ENCODE peak calls at places on chromosomes 4 and X, in nine cellular contexts. F is A549, V is GM23248, R is retinal pigment epithelial cell, T is fibroblast of pulmonary artery, G is skeletal muscle cell, K is AG10803, Y is lung, N is neural progenitor cell. H is an unnamed sample.

GRCh38 chrX:32150141-32150540 is 1061.2 kb downstream of the DMD start:
- DNase-seq in F (no peak), V (no peak), R (no peak), T (no peak), G (no peak), K (no peak), Y (no peak), N (no peak), H (no peak)

GRCh38 chrX:153647461-153648357 is 706 bp downstream of the DUSP9 start:
- DNase-seq in F (no peak), V (peak), R (no peak), T (no peak), G (no peak), K (no peak), Y (no peak), N (peak), H (no peak)

GRCh38 chr4:917466-917865 is 14.7 kb downstream of the GAK start:
- DNase-seq in F (no peak), V (no peak), R (no peak), T (no peak), G (no peak), K (no peak), Y (no peak), N (no peak), H (no peak)

GRCh38 chrX:10017866-10018265 is 50.7 kb downstream of the CLDN34 start:
- DNase-seq in F (peak), V (peak), R (no peak), T (peak), G (peak), K (peak), Y (no peak), N (no peak), H (no peak)

GRCh38 chrX:13432776-13433605 is 113.1 kb upstream of the ATXN3L start:
- DNase-seq in F (no peak), V (peak), R (no peak), T (peak), G (peak), K (peak), Y (no peak), N (no peak), H (no peak)

GRCh38 chrX:133749370-133749769 is 236.0 kb downstream of the GPC3 start:
- DNase-seq in F (no peak), V (no peak), R (no peak), T (no peak), G (no peak), K (no peak), Y (no peak), N (no peak), H (no peak)

GRCh38 chr4:88070031-88070430 is 62.6 kb downstream of the PKD2 start:
- DNase-seq in F (no peak), V (no peak), R (no peak), T (no peak), G (no peak), K (no peak), Y (no peak), N (no peak), H (no peak)

GRCh38 chrX:138886769-138887168 is 175.3 kb upstream of the FGF13 start:
- DNase-seq in F (no peak), V (peak), R (no peak), T (no peak), G (no peak), K (no peak), Y (no peak), N (no peak), H (peak)

GRCh38 chrX:69597399-69597798 is 18.5 kb upstream of the EDA start:
- DNase-seq in F (no peak), V (no peak), R (no peak), T (peak), G (no peak), K (no peak), Y (no peak), N (no peak), H (no peak)

GRCh38 chr4:133995243-133995960 is 206.2 kb downstream of the PABPC4L start:
- DNase-seq in F (no peak), V (no peak), R (no peak), T (no peak), G (no peak), K (no peak), Y (no peak), N (no peak), H (no peak)

GRCh38 chr4:17957689-17958088 is 63.9 kb downstream of the LCORL start:
- DNase-seq in F (no peak), V (peak), R (no peak), T (no peak), G (no peak), K (no peak), Y (no peak), N (no peak), H (peak)

GRCh38 chr4:69830529-69831269 is 29.2 kb downstream of the SULT1E1 start:
- DNase-seq in F (peak), V (peak), R (no peak), T (peak), G (peak), K (peak), Y (no peak), N (no peak), H (peak)

GRCh38 chr4:186161138-186161537 is 30.2 kb upstream of the CYP4V2 start:
- DNase-seq in F (no peak), V (no peak), R (no peak), T (no peak), G (no peak), K (no peak), Y (no peak), N (no peak), H (no peak)

GRCh38 chr4:184441461-184442392 is 32.6 kb downstream of the IRF2 start:
- DNase-seq in F (no peak), V (peak), R (no peak), T (peak), G (no peak), K (peak), Y (no peak), N (no peak), H (no peak)

GRCh38 chr4:3817561-3817960 is 51.4 kb downstream of the ADRA2C start:
- DNase-seq in F (no peak), V (no peak), R (no peak), T (no peak), G (no peak), K (no peak), Y (no peak), N (no peak), H (no peak)

GRCh38 chr4:28879900-28880299 is 1840.3 kb upstream of the PCDH7 start:
- DNase-seq in F (no peak), V (no peak), R (no peak), T (no peak), G (no peak), K (no peak), Y (no peak), N (no peak), H (no peak)

GRCh38 chr4:100098011-100098545 is 92.2 kb downstream of the DDIT4L start:
- DNase-seq in F (no peak), V (no peak), R (no peak), T (no peak), G (no peak), K (no peak), Y (no peak), N (peak), H (no peak)

GRCh38 chrX:143873343-143873742 is 10.5 kb upstream of the UBE2NL start:
- DNase-seq in F (no peak), V (peak), R (no peak), T (peak), G (no peak), K (peak), Y (no peak), N (no peak), H (no peak)

GRCh38 chr4:122746485-122746965 is 14.0 kb downstream of the BBS12 start:
- DNase-seq in F (no peak), V (peak), R (no peak), T (peak), G (no peak), K (no peak), Y (no peak), N (no peak), H (no peak)

GRCh38 chrX:54043084-54043483 is 1.2 kb downstream of the PHF8 start:
- DNase-seq in F (no peak), V (peak), R (no peak), T (no peak), G (no peak), K (no peak), Y (no peak), N (no peak), H (no peak)

GRCh38 chrX:12579311-12579710 is 211.9 kb upstream of the PRPS2 start:
- DNase-seq in F (no peak), V (no peak), R (no peak), T (no peak), G (no peak), K (no peak), Y (no peak), N (no peak), H (no peak)

GRCh38 chrX:38028300-38028699 is 21.9 kb downstream of the SYTL5 start:
- DNase-seq in F (no peak), V (no peak), R (no peak), T (no peak), G (no peak), K (no peak), Y (no peak), N (no peak), H (no peak)

GRCh38 chr4:8666581-8666980 is 74.0 kb downstream of the CPZ start:
- DNase-seq in F (no peak), V (no peak), R (no peak), T (no peak), G (no peak), K (no peak), Y (no peak), N (no peak), H (no peak)

GRCh38 chr4:43337707-43338106 is 445.2 kb downstream of the GRXCR1 start:
- DNase-seq in F (no peak), V (peak), R (no peak), T (peak), G (no peak), K (peak), Y (no peak), N (no peak), H (no peak)

GRCh38 chr4:47668810-47669408 is 169.0 kb downstream of the CORIN start:
- DNase-seq in F (peak), V (peak), R (peak), T (peak), G (no peak), K (peak), Y (no peak), N (peak), H (no peak)

GRCh38 chr4:7191546-7192251 is 639 bp upstream of the SORCS2 start:
- DNase-seq in F (no peak), V (no peak), R (no peak), T (no peak), G (no peak), K (no peak), Y (no peak), N (no peak), H (no peak)

GRCh38 chrX:141714680-141715079 is 16.1 kb upstream of the SPANXD start:
- DNase-seq in F (no peak), V (no peak), R (no peak), T (no peak), G (no peak), K (no peak), Y (no peak), N (no peak), H (no peak)

GRCh38 chr4:25760518-25761157 is 102.2 kb downstream of the SEL1L3 start:
- DNase-seq in F (no peak), V (peak), R (no peak), T (peak), G (peak), K (peak), Y (no peak), N (no peak), H (no peak)

GRCh38 chr4:48958582-48958981 is 27.5 kb upstream of the CWH43 start:
- DNase-seq in F (no peak), V (no peak), R (no peak), T (no peak), G (no peak), K (no peak), Y (no peak), N (no peak), H (no peak)

GRCh38 chr4:78222575-78223186 is 165.6 kb downstream of the FRAS1 start:
- DNase-seq in F (no peak), V (no peak), R (no peak), T (no peak), G (no peak), K (no peak), Y (no peak), N (peak), H (no peak)

GRCh38 chr4:177064724-177065394 is 244.8 kb upstream of the NEIL3 start:
- DNase-seq in F (peak), V (no peak), R (no peak), T (no peak), G (peak), K (no peak), Y (no peak), N (no peak), H (no peak)

GRCh38 chrX:85018471-85018870 is 14.8 kb downstream of the APOOL start:
- DNase-seq in F (no peak), V (no peak), R (no peak), T (no peak), G (no peak), K (no peak), Y (no peak), N (no peak), H (no peak)

GRCh38 chr4:56958111-56958517 is 19.3 kb downstream of the NOA1 start:
- DNase-seq in F (peak), V (peak), R (no peak), T (peak), G (peak), K (peak), Y (peak), N (no peak), H (peak)

GRCh38 chr4:66372706-66373105 is 702.4 kb upstream of the EPHA5 start:
- DNase-seq in F (no peak), V (no peak), R (no peak), T (peak), G (no peak), K (no peak), Y (no peak), N (no peak), H (no peak)

GRCh38 chr4:110515676-110516075 is 39.7 kb downstream of the ENPEP start:
- DNase-seq in F (peak), V (no peak), R (no peak), T (no peak), G (no peak), K (no peak), Y (no peak), N (no peak), H (no peak)
- H3K4me3 ChIP-seq in F (peak), V (no peak), R (no peak), T (peak), G (no peak), K (no peak), Y (no peak), N (no peak), H (no peak)

DNA sequence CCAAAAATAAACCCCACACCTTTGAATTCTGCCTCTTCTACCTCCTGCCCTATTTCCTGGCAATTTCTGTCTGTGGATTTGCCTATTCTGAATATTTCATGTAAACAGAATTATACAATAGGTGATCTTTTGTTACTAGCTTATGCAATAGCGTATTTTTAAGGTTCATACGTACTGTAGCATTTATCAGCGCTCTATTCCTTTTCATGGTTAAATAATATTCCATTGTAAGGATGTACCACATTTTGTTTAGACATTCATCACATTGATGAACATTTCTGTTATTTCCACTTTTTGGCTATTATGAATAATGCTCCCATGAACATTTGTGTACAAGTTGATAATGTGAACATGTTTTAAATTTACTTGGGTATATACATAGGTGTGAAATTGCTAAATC is 780.4 kb upstream of the MAGEB2 start:
- DNase-seq in F (no peak), V (no peak), R (no peak), T (no peak), G (no peak), K (no peak), Y (no peak), N (no peak), H (no peak)
- H3K4me3 ChIP-seq in F (no peak), V (no peak), R (no peak), T (no peak), G (no peak), K (no peak), Y (no peak), N (no peak), H (no peak)

GRCh38 chrX:73446831-73447230 is at the start of gene CDX4:
- DNase-seq in F (no peak), V (no peak), R (no peak), T (no peak), G (no peak), K (no peak), Y (no peak), N (no peak), H (no peak)

GRCh38 chrX:73448379-73448778 is 1.5 kb downstream of the CDX4 start:
- DNase-seq in F (no peak), V (peak), R (no peak), T (no peak), G (no peak), K (no peak), Y (no peak), N (peak), H (no peak)

GRCh38 chrX:73447311-73447794 is 500 bp downstream of the CDX4 start:
- DNase-seq in F (no peak), V (no peak), R (no peak), T (no peak), G (no peak), K (no peak), Y (no peak), N (peak), H (no peak)
- H3K4me3 ChIP-seq in F (no peak), V (no peak), R (no peak), T (no peak), G (no peak), K (no peak), Y (no peak), N (peak), H (no peak)

GRCh38 chrX:46959985-46960700 is 47.9 kb downstream of the JADE3 start:
- DNase-seq in F (no peak), V (peak), R (no peak), T (no peak), G (no peak), K (no peak), Y (no peak), N (no peak), H (no peak)

GRCh38 chrX:46959101-46959500 is 46.9 kb downstream of the JADE3 start:
- DNase-seq in F (no peak), V (no peak), R (no peak), T (peak), G (no peak), K (no peak), Y (no peak), N (no peak), H (no peak)

GRCh38 chrX:46961574-46962279 is 49.5 kb downstream of the JADE3 start:
- DNase-seq in F (no peak), V (no peak), R (no peak), T (no peak), G (no peak), K (no peak), Y (no peak), N (peak), H (no peak)

GRCh38 chrX:46957299-46957698 is 45.1 kb downstream of the JADE3 start:
- DNase-seq in F (peak), V (no peak), R (peak), T (no peak), G (no peak), K (no peak), Y (no peak), N (no peak), H (no peak)

DNA sequence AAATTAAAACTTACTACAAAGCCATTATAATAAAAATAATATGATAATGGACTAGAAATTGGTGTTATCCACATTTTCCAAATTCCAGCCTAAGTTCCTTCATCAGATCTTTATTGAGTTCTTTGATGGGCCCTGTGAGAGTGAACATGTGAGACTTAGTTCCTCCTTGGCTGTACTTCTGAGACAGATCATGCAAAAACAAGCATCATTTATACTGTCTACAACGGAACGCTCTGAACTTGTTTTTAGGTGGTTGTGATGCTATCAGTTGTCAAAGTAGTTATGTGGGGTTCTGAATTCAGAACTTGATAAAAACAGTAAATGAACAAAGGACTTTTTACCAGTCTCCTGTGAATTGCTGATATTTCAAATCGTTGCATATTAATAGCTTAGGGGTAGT is 48.9 kb downstream of the JADE3 start:
- DNase-seq in F (no peak), V (no peak), R (no peak), T (no peak), G (no peak), K (no peak), Y (no peak), N (no peak), H (no peak)
- H3K4me3 ChIP-seq in F (no peak), V (no peak), R (no peak), T (no peak), G (no peak), K (no peak), Y (no peak), N (no peak), H (no peak)

DNA sequence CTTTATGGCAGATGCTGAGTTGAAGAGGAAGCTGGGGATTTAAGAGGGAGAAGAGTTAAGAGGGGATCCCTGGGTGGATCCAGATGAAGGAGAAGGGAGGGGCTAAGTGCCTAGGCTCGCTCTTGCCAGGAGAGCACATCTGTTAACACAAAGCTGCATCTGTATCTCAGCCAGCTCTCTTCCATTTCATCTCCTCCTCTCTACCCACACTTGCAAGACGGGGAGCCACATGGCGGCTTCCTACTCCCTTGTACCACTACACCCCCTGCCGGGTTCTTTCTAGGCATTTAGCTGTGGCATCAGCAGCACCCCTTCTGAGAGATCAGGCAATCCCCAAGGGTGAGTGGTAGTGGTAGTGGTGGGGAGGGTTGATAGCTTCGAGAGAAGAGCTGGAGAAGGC is 73.4 kb downstream of the RTL9 start:
- DNase-seq in F (no peak), V (no peak), R (no peak), T (no peak), G (no peak), K (no peak), Y (no peak), N (no peak), H (no peak)
- H3K4me3 ChIP-seq in F (no peak), V (no peak), R (no peak), T (no peak), G (no peak), K (no peak), Y (no peak), N (no peak), H (no peak)

DNA sequence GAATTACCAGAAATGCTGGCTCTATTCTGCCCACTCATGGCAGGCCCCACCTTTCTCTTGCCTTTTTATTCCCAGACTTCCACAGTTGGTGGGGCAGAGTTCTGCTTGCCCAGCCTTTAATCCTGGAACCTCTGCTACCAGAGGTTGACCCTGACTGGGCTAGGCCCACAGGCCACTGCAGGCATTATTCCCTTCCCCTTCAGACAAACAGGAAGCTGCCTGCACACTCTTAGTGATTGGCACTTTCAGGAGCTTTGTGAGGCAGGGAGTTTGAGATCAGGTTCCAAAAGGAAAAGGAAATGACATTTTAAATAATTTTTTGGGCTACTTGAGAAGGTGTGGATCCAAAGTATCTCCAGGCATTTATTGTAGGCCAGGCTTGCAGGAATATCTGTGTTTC is 18.8 kb downstream of the MSN start:
- DNase-seq in F (no peak), V (no peak), R (no peak), T (no peak), G (no peak), K (no peak), Y (no peak), N (no peak), H (no peak)
- H3K4me3 ChIP-seq in F (no peak), V (no peak), R (no peak), T (no peak), G (no peak), K (no peak), Y (no peak), N (no peak), H (no peak)

DNA sequence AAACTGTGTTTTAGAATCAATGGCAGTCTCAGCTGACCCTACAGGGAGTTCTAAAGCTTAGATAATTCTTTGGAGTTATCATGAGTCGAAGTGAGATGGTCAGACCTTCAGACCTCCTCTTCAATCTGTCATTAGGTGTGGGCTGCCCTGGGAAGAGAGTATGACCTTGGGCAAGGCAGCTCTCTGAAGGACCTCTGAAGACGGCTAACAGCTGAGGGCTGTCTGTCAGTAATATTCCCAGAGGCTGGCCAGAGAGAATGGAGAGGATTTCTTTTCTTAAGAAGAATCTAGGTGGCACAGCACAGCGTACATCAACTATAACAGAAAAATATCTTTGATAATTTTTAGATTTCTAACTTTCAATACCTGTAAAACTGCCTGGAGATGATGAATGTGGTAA is 379.4 kb downstream of the ZNF674 start:
- DNase-seq in F (no peak), V (no peak), R (no peak), T (no peak), G (no peak), K (no peak), Y (no peak), N (no peak), H (no peak)
- H3K4me3 ChIP-seq in F (no peak), V (peak), R (no peak), T (no peak), G (no peak), K (no peak), Y (no peak), N (no peak), H (no peak)